ENCODE peak calls at places on chromosomes 1 and 21, in nine cellular contexts. L, A, K, G, O, I, Q, R and Y are unnamed samples.

GRCh38 chr21:18951291-18952038 is 547.9 kb upstream of the TMPRSS15 start:
- DNase-seq in R (no peak), K (no peak), Q (no peak), G (peak), I (peak), L (peak), O (no peak), A (no peak), Y (no peak)

GRCh38 chr1:3625151-3625907 is 514 bp downstream of the TPRG1L start:
- DNase-seq in K (no peak), L (no peak), I (peak), G (peak), A (peak), R (peak), O (no peak), Q (peak), Y (peak)

GRCh38 chr1:150309758-150310495 is 11.4 kb upstream of the PRPF3 start:
- DNase-seq in K (no peak), I (no peak), R (no peak), A (no peak), O (no peak), Q (no peak), L (no peak), G (no peak), Y (no peak)

GRCh38 chr1:62358974-62359373 is 39.7 kb upstream of the KANK4 start:
- DNase-seq in A (no peak), G (no peak), K (no peak), R (no peak), L (no peak), I (no peak), Q (no peak), O (no peak), Y (no peak)

GRCh38 chr1:53639251-53639721 is 99.7 kb downstream of the GLIS1 start:
- DNase-seq in I (peak), Q (peak), R (no peak), G (no peak), K (peak), L (no peak), A (no peak), O (no peak), Y (no peak)

GRCh38 chr1:3940081-3940755 is 40.1 kb upstream of the C1orf174 start:
- DNase-seq in R (no peak), A (no peak), O (no peak), I (no peak), L (no peak), K (no peak), G (no peak), Q (no peak), Y (no peak)

GRCh38 chr1:155522069-155522468 is 40.5 kb downstream of the ASH1L start:
- DNase-seq in G (no peak), R (no peak), O (no peak), L (no peak), I (no peak), K (no peak), Q (peak), A (no peak), Y (no peak)

GRCh38 chr21:43290529-43291346 is 121.9 kb downstream of the CRYAA start:
- DNase-seq in K (no peak), Q (no peak), G (peak), A (no peak), R (no peak), I (peak), L (no peak), O (no peak), Y (no peak)

GRCh38 chr1:242886137-242886536 is 361.6 kb upstream of the PLD5 start:
- DNase-seq in L (no peak), R (no peak), I (no peak), A (no peak), Q (no peak), K (no peak), O (no peak), G (peak), Y (no peak)

GRCh38 chr1:158945061-158945460 is 13.7 kb downstream of the PYHIN1 start:
- DNase-seq in O (no peak), G (no peak), L (no peak), Q (no peak), I (no peak), K (no peak), R (no peak), A (no peak), Y (no peak)

GRCh38 chr21:15514073-15514946 is 215.5 kb upstream of the USP25 start:
- DNase-seq in Q (no peak), L (no peak), O (peak), A (no peak), I (peak), K (no peak), G (peak), R (no peak), Y (no peak)

GRCh38 chr1:157431751-157432150 is 120.6 kb downstream of the FCRL5 start:
- DNase-seq in I (no peak), G (no peak), Q (peak), R (no peak), A (peak), L (no peak), O (no peak), K (no peak), Y (no peak)

GRCh38 chr1:180540697-180541594 is 17.8 kb upstream of the OVAAL start:
- DNase-seq in O (no peak), A (no peak), L (no peak), K (peak), Q (peak), G (no peak), R (no peak), I (no peak), Y (no peak)

GRCh38 chr1:100292711-100293110 is 26.7 kb downstream of the RTCA start:
- DNase-seq in A (peak), K (no peak), I (no peak), G (no peak), R (no peak), L (no peak), Q (no peak), O (no peak), Y (peak)

GRCh38 chr1:219587817-219588561 is 24.9 kb downstream of the ZC3H11B start:
- DNase-seq in R (no peak), G (no peak), A (peak), K (no peak), L (peak), I (no peak), Q (peak), O (no peak), Y (no peak)

GRCh38 chr1:109307363-109308021 is 681 bp upstream of the MYBPHL start:
- DNase-seq in R (peak), L (no peak), G (no peak), Q (no peak), I (no peak), A (no peak), K (no peak), O (no peak), Y (no peak)

GRCh38 chr1:59759156-59759925 is 55.4 kb upstream of the HOOK1 start:
- DNase-seq in A (peak), L (peak), O (peak), R (peak), G (peak), I (peak), Q (peak), K (peak), Y (peak)

GRCh38 chr1:72724951-72725863 is 442.9 kb upstream of the NEGR1 start:
- DNase-seq in L (no peak), K (no peak), Q (peak), R (no peak), I (no peak), G (no peak), O (no peak), A (no peak), Y (no peak)

GRCh38 chr1:180290265-180291001 is 60.4 kb downstream of the LHX4 start:
- DNase-seq in I (no peak), K (no peak), O (no peak), R (no peak), Q (no peak), A (no peak), L (no peak), G (no peak), Y (no peak)

GRCh38 chr1:116494351-116494692 is 76.5 kb downstream of the CD58 start:
- DNase-seq in I (no peak), G (no peak), O (no peak), K (no peak), L (no peak), R (no peak), Q (no peak), A (no peak), Y (no peak)

GRCh38 chr1:52139817-52140540 is 1.9 kb upstream of the ZFYVE9 start:
- DNase-seq in I (no peak), K (no peak), L (peak), R (no peak), A (peak), O (peak), Q (peak), G (no peak), Y (peak)

GRCh38 chr1:178278135-178278534 is 184.2 kb downstream of the RASAL2 start:
- DNase-seq in L (no peak), K (no peak), O (no peak), A (no peak), R (no peak), G (no peak), I (no peak), Q (no peak), Y (peak)

GRCh38 chr1:67560580-67561285 is 124.3 kb upstream of the GADD45A start:
- DNase-seq in L (peak), K (no peak), O (no peak), Q (peak), G (no peak), A (peak), R (no peak), I (no peak), Y (peak)

GRCh38 chr1:246680696-246681127 is 43.5 kb upstream of the SCCPDH start:
- DNase-seq in I (no peak), G (no peak), Q (no peak), R (no peak), L (no peak), A (no peak), O (no peak), K (no peak), Y (no peak)

GRCh38 chr1:59569198-59569597 is 245.6 kb upstream of the HOOK1 start:
- DNase-seq in A (no peak), O (no peak), I (no peak), G (no peak), R (no peak), L (no peak), Q (no peak), K (no peak), Y (peak)

GRCh38 chr1:29973406-29973805 is 737.1 kb downstream of the PTPRU start:
- DNase-seq in R (no peak), A (no peak), O (no peak), Q (no peak), K (no peak), L (no peak), G (no peak), I (no peak), Y (no peak)

GRCh38 chr1:6471086-6471841 is 5.3 kb upstream of the TNFRSF25 start:
- DNase-seq in O (no peak), Q (no peak), A (no peak), K (no peak), L (no peak), G (peak), R (no peak), I (no peak), Y (no peak)

GRCh38 chr1:201365251-201365650 is 12.2 kb downstream of the TNNT2 start:
- DNase-seq in G (no peak), I (no peak), K (no peak), R (no peak), L (no peak), Q (peak), A (no peak), O (no peak), Y (no peak)

DNA sequence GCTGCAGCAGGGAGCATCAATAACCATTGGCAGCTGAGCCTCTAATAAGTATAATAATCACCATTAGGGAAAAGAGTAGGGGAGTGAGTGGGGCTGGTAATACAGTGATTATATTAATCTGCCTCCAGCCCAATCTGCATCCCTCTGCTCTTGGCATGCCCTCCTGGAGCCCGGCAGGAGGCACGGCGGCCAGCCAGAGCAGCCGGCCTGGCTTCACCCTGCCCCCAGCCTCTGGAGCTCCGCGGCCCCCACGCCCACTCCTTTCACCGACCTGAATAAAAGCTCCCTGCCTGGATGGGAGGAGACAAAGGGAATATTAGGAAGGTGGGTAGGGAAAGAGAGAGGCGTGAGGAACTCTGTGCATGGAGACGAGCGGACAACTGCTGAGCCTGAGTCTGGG is 28.3 kb downstream of the OPTC start:
- DNase-seq in I (no peak), L (no peak), A (no peak), K (no peak), G (no peak), O (no peak), R (no peak), Q (no peak), Y (no peak)
- TF ChIP-seq CTCF in I (no peak), L (no peak), A (no peak), K (no peak), G (no peak), O (no peak), R (no peak), Q (no peak), Y (no peak)

GRCh38 chr1:111126354-111126753 is 13.5 kb downstream of the DRAM2 start:
- DNase-seq in I (no peak), Q (no peak), A (no peak), R (no peak), O (no peak), L (no peak), G (no peak), K (no peak), Y (no peak)
- H3K4me3 ChIP-seq in I (no peak), Q (no peak), A (no peak), R (no peak), O (no peak), L (no peak), G (no peak), K (no peak), Y (no peak)

DNA sequence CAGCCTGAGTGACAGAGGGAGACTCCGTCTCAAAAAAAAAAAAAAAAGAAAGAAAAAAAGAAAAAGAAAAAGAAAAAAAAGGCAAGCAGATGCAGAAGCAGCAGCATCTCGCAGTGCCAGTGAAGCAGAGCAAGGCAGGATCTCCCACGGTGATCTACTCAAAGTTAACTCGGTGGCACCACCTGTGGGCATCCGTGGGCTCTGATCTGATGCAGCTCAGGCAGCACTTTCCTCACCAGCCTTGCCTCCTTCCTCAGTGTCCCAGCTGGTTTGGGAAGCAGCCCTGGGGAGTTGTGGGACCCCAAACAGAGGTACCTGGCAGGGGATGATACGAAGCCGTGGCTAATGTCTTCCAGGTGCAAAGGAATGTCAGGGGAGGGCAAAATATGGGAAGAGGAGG is 104.3 kb upstream of the KRTAP19-8 start:
- DNase-seq in O (no peak), L (no peak), G (no peak), K (no peak), A (no peak), Q (no peak), I (no peak), R (no peak), Y (no peak)
- TF ChIP-seq CTCF in O (peak), L (no peak), G (no peak), K (no peak), A (no peak), Q (peak), I (peak), R (no peak), Y (no peak)

DNA sequence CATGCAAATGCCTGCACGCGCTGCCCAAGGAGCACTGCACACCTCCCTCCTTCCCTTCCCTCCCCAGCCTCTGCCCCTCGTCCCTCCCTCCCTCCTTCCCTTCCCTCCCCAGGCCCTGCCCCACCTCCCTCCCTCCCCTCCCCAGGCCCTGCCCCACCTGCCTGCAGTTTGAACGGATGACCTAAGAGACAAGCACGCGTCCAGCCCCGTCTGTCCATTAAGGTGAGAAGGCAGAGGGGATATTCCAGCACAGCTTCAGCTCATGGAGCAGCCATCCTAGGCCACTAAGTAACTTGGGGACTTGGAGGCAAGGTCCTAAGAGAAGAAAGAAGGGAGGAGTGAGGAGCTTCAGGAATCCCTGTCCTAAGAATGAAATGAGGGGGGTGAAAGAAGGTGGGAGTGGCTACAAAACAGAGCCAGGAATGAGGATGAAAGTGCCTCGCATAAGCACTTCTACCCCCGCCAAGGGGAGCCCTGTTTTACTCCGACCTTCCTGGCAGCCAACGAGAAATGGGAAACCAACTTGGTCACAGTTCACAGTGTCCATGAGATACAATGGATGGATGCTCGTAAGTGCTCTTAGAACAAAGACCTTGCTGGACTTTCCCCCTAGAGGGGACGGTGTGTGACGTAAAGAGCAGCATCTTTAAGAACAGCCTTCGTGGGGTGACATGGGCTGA is 21.3 kb upstream of the EFHD2 start:
- DNase-seq in O (no peak), G (no peak), R (peak), L (no peak), A (no peak), I (no peak), Q (no peak), K (no peak), Y (no peak)
- H3K4me3 ChIP-seq in O (no peak), G (no peak), R (no peak), L (no peak), A (no peak), I (no peak), Q (no peak), K (no peak), Y (no peak)

DNA sequence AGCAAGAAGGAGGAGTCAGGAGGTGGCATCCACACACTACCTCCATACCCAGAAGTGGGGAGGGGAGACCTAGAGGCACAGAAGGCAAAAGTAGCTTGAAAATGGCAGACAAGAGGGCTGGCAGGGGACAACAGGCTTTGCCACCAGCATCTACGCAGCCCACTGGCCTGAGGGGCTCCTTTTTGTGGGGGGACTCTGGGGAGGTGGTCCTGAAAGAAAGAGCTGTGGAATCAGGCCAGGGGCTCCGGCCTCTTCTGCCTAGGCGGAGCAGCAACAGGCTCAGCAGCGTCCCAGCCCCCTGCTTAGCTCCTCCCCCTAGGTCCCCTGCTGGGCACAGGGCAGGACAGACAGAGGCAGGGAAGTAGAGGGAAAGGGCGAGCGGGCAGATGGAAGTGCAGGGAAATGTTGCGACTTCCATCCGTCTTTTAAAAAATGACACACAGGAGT is 9.9 kb upstream of the LEFTY2 start:
- DNase-seq in L (no peak), K (no peak), I (no peak), A (no peak), Q (no peak), R (no peak), G (no peak), O (no peak), Y (no peak)
- TF ChIP-seq CTCF in L (no peak), K (no peak), I (no peak), A (no peak), Q (no peak), R (no peak), G (no peak), O (no peak), Y (no peak)